ENCODE peak calls at places on chromosomes 1 and 21, in six cellular contexts. G, A, F, P, C and D are unnamed samples.

GRCh38 chr1:231000639-231001038 is 21.7 kb downstream of the ARV1 start:
- DNase-seq in C (no peak), F (no peak), P (no peak), A (no peak), G (no peak), D (no peak)

GRCh38 chr1:228045871-228046270 is 36.6 kb upstream of the ARF1 start:
- DNase-seq in A (no peak), C (no peak), P (peak; percentile 45), F (no peak), G (no peak), D (peak; percentile 26)

GRCh38 chr1:116553386-116554115 is 17.3 kb downstream of the CD58 start:
- DNase-seq in P (peak; percentile 51), F (no peak), C (no peak), A (no peak), G (no peak), D (no peak)

GRCh38 chr1:244837597-244838258 is 2.3 kb downstream of the COX20 start:
- DNase-seq in A (no peak), P (no peak), F (no peak), C (no peak), G (no peak), D (no peak)

GRCh38 chr1:55997550-55997949 is 581.8 kb downstream of the PLPP3 start:
- DNase-seq in P (no peak), C (no peak), F (no peak), G (no peak), A (no peak), D (no peak)

GRCh38 chr1:65965112-65965511 is 172.4 kb downstream of the PDE4B start:
- DNase-seq in G (no peak), C (no peak), P (no peak), F (no peak), A (no peak), D (no peak)

GRCh38 chr1:13725714-13726175 is 25.8 kb downstream of the PRDM2 start:
- DNase-seq in G (no peak), C (no peak), P (peak; percentile 72), F (peak; percentile 67), A (peak; percentile 55), D (no peak)

GRCh38 chr1:209873067-209873810 is 45.5 kb downstream of the UTP25 start:
- DNase-seq in A (no peak), P (no peak), C (no peak), G (no peak), F (peak; percentile 50), D (no peak)

GRCh38 chr1:62176597-62177312 is 17.9 kb upstream of the L1TD1 start:
- DNase-seq in C (no peak), P (no peak), A (no peak), F (no peak), G (no peak), D (no peak)

GRCh38 chr1:6586404-6586816 is 6.6 kb downstream of the ZBTB48 start:
- DNase-seq in G (no peak), P (no peak), C (no peak), F (no peak), A (no peak), D (no peak)

GRCh38 chr1:6688757-6689156 is 12.9 kb downstream of the DNAJC11 start:
- DNase-seq in C (no peak), A (no peak), G (no peak), F (no peak), P (no peak), D (no peak)

GRCh38 chr21:25838809-25839208 is 104.0 kb downstream of the GABPA start:
- DNase-seq in G (no peak), A (no peak), C (no peak), F (peak; percentile 4), P (no peak), D (no peak)

GRCh38 chr1:58249729-58250586 is 296.6 kb downstream of the OMA1 start:
- DNase-seq in P (peak; percentile 92), F (peak; percentile 58), A (no peak), C (no peak), G (peak; percentile 47), D (no peak)

GRCh38 chr1:54716299-54717047 is 812 bp downstream of the TTC4 start:
- DNase-seq in P (no peak), F (peak; percentile 84), C (no peak), A (no peak), G (no peak), D (no peak)

GRCh38 chr1:103459385-103459784 is 66.1 kb upstream of the RNPC3 start:
- DNase-seq in A (no peak), P (no peak), G (no peak), F (peak; percentile 35), C (no peak), D (no peak)

GRCh38 chr1:190084552-190084951 is 393.1 kb downstream of the BRINP3 start:
- DNase-seq in P (peak; percentile 91), A (no peak), G (peak; percentile 65), C (no peak), F (no peak), D (no peak)

GRCh38 chr1:41683681-41684500 is 199.4 kb upstream of the EDN2 start:
- DNase-seq in G (no peak), A (peak; percentile 25), P (no peak), C (no peak), F (peak; percentile 57), D (no peak)

GRCh38 chr1:40314721-40315238 is 2.3 kb downstream of the COL9A2 start:
- DNase-seq in A (no peak), F (no peak), C (no peak), G (no peak), P (no peak), D (no peak)

GRCh38 chr1:155188268-155188667 is 14.6 kb downstream of the TRIM46 start:
- DNase-seq in G (no peak), F (no peak), A (no peak), C (no peak), P (no peak), D (peak; percentile 67)

GRCh38 chr21:25097648-25098047 is 509.6 kb downstream of the MRPL39 start:
- DNase-seq in G (no peak), C (no peak), P (no peak), F (no peak), A (no peak), D (no peak)

GRCh38 chr1:228721407-228721806 is 13.9 kb upstream of the RHOU start:
- DNase-seq in G (no peak), A (no peak), P (no peak), F (no peak), C (no peak), D (no peak)

GRCh38 chr21:34936874-34937563 is 112.1 kb downstream of the RUNX1 start:
- DNase-seq in F (peak; percentile 48), G (no peak), A (no peak), P (no peak), C (no peak), D (no peak)

GRCh38 chr1:154895779-154896178 is 25.7 kb upstream of the KCNN3 start:
- DNase-seq in A (no peak), P (peak; percentile 33), C (no peak), F (no peak), G (no peak), D (no peak)

GRCh38 chr1:51570063-51570720 is 46.7 kb upstream of the OSBPL9 start:
- DNase-seq in P (no peak), G (no peak), A (no peak), C (no peak), F (peak; percentile 39), D (no peak)

GRCh38 chr1:173038875-173039554 is 11.7 kb downstream of the TNFSF18 start:
- DNase-seq in F (no peak), G (no peak), P (no peak), A (no peak), C (no peak), D (no peak)

GRCh38 chr1:1781526-1781903 is 3.2 kb upstream of the NADK start:
- DNase-seq in C (no peak), F (peak; percentile 16), G (no peak), P (no peak), A (no peak), D (no peak)

GRCh38 chr21:32306021-32306780 is 7.5 kb downstream of the MRAP start:
- DNase-seq in C (no peak), F (no peak), G (peak; percentile 86), A (peak; percentile 14), P (peak; percentile 97), D (no peak)

GRCh38 chr1:115299266-115299665 is 38.8 kb downstream of the NGF start:
- DNase-seq in A (no peak), G (no peak), P (no peak), F (no peak), C (no peak), D (no peak)

GRCh38 chr1:88016947-88017346 is 667.1 kb upstream of the PKN2 start:
- DNase-seq in A (peak; percentile 27), F (no peak), G (no peak), C (no peak), P (no peak), D (no peak)
- H3K4me1 ChIP-seq in A (no peaks in the 10 kb centered on the region), F (peaks cover 4% of the 10 kb centered on the region), G (no peaks in the 10 kb centered on the region), C (no peaks in the 10 kb centered on the region), P (no peaks in the 10 kb centered on the region), D (no peaks in the 10 kb centered on the region)

DNA sequence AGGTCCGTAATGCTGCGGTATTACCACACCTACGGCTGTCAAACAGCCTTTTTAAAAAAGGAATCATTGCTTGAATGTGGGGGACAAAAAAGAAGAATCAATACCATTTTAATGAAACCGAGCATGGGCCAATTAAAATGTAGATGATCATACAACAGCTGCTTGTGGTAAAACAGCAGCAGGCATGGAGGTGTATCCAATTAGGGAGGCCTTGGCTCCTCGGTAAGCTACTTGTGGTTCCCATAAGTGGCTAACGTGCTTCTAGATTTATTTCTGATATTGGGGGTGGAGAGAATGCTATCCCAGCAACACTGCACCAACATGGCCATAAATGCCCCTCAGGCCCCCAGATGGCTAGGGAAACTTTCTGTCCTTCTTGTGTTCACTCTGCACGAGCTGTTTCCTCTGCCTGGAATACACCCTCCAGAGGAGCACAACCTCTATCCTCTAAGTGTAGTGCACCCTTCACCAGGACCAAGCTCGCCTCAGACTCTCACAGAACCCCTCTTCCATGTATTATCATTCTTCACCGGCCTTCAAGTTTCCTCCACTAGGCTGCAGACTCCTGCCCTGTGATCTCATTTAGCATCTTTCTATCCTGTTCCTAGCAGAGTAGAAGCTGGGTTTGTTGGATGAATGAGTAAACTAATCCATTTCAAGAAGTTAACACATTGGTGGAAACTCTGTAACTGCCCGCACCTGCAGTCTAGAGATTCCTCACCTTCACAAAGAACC is 1.6 kb downstream of the PTPN14 start:
- DNase-seq in F (peak; percentile 75), G (no peak), A (no peak), C (no peak), P (peak; percentile 67), D (no peak)
- H3K27ac ChIP-seq in F (peak overlapping the region; percentile 96), G (no peak overlapping the region), A (no peak overlapping the region), C (peak overlapping the region; percentile 98), P (no peak overlapping the region), D (no peak overlapping the region)

GRCh38 chr21:42463861-42464515 is 32.0 kb downstream of the RSPH1 start:
- DNase-seq in P (peak; percentile 82), C (peak; percentile 59), A (peak; percentile 76), G (no peak), F (peak; percentile 16), D (no peak)
- H3K4me1 ChIP-seq in P (peaks cover 8% of the 10 kb centered on the region), C (no peaks in the 10 kb centered on the region), A (peaks cover 44% of the 10 kb centered on the region), G (peaks cover 11% of the 10 kb centered on the region), F (no peaks in the 10 kb centered on the region), D (no peaks in the 10 kb centered on the region)

DNA sequence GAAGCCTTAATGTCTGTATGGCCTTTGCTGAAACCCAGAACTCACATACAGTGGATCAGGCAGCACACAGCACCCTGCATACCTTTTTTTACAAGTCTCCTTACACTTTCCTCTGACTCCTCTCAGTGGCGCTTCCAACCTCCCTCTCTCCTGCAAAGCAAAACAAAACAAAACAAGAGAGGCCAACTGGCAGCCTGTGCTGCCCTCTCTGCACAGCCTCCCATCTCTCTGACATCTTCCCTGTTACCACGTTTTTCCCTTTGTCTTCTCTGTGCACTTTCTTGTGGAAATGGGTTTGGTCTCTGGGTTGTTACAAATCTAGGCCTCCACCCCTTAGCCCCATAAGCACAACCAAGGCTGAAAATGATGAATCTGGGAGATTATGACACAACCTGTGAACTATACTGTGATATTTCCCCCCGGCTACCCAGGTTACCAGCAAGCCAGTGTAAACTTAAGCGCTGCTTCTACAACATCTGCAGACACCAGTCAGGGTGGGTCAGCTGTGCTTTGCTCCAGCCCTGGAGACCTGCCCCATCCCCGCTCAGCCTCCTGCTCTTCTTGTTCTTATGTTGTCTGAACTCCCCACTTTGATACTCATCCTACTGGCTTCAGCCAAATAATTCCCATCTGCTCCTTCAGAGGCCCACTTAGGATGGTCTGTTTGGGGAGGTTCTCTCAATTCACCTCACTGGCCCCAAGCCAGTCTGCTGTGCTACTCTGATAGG is 54.9 kb upstream of the FMOD start:
- DNase-seq in P (no peak), F (peak; percentile 14), C (peak; percentile 76), A (no peak), G (no peak), D (no peak)
- H3K27ac ChIP-seq in P (no peak overlapping the region), F (no peak overlapping the region), C (peak overlapping the region; percentile 91), A (no peak overlapping the region), G (no peak overlapping the region), D (peak overlapping the region; percentile 83)